ENCODE peak calls at places on chromosome 1, in six cellular contexts. C, K, P, A, E and X are unnamed samples.

GRCh38 chr1:246527402-246528088 is 20.5 kb upstream of the SMYD3 start:
- DNase-seq in C (no peak), K (no peak), P (no peak), A (no peak), E (no peak), X (no peak)

GRCh38 chr1:32701421-32701911 is 1.1 kb downstream of the SYNC start:
- DNase-seq in C (peak), K (no peak), P (no peak), A (no peak), E (no peak), X (no peak)

GRCh38 chr1:119929643-119930310 is 33.5 kb upstream of the ADAM30 start:
- DNase-seq in C (no peak), K (no peak), P (no peak), A (no peak), E (no peak), X (no peak)

GRCh38 chr1:81679972-81680371 is 120.8 kb upstream of the ADGRL2 start:
- DNase-seq in C (no peak), K (peak), P (no peak), A (no peak), E (no peak), X (peak)

GRCh38 chr1:17875882-17876280 is 120.7 kb downstream of the ACTL8 start:
- DNase-seq in C (no peak), K (no peak), P (no peak), A (no peak), E (no peak), X (no peak)

GRCh38 chr1:16175610-16176553 is 20.0 kb upstream of the EPHA2 start:
- DNase-seq in C (peak), K (peak), P (peak), A (peak), E (peak), X (peak)

GRCh38 chr1:8702121-8702520 is 115.3 kb downstream of the RERE start:
- DNase-seq in C (peak), K (no peak), P (no peak), A (no peak), E (no peak), X (peak)

GRCh38 chr1:17018849-17019248 is 7.1 kb upstream of the ATP13A2 start:
- DNase-seq in C (no peak), K (no peak), P (no peak), A (no peak), E (no peak), X (no peak)

GRCh38 chr1:203304391-203304918 is 864 bp upstream of the BTG2 start:
- DNase-seq in C (peak), K (no peak), P (no peak), A (no peak), E (no peak), X (no peak)

GRCh38 chr1:221858758-221859157 is 116.9 kb upstream of the DUSP10 start:
- DNase-seq in C (no peak), K (no peak), P (peak), A (no peak), E (peak), X (peak)

GRCh38 chr1:12460911-12461621 is 156.9 kb downstream of the DHRS3 start:
- DNase-seq in C (no peak), K (peak), P (no peak), A (no peak), E (no peak), X (no peak)

GRCh38 chr1:38527373-38527966 is 332.1 kb downstream of the RRAGC start:
- DNase-seq in C (peak), K (no peak), P (no peak), A (no peak), E (no peak), X (no peak)

GRCh38 chr1:29849038-29849750 is 612.9 kb downstream of the PTPRU start:
- DNase-seq in C (peak), K (no peak), P (no peak), A (peak), E (no peak), X (peak)

GRCh38 chr1:183209533-183210158 is 23.6 kb downstream of the LAMC2 start:
- DNase-seq in C (no peak), K (no peak), P (no peak), A (peak), E (peak), X (peak)

GRCh38 chr1:215081566-215082531 is 688 bp upstream of the KCNK2 start:
- DNase-seq in C (no peak), K (no peak), P (no peak), A (no peak), E (no peak), X (no peak)

GRCh38 chr1:26848947-26849774 is 13.8 kb upstream of the SFN start:
- DNase-seq in C (peak), K (no peak), P (no peak), A (no peak), E (peak), X (peak)

GRCh38 chr1:7374761-7375160 is 396.3 kb upstream of the VAMP3 start:
- DNase-seq in C (no peak), K (no peak), P (no peak), A (no peak), E (no peak), X (no peak)

GRCh38 chr1:86502721-86503430 is 34.1 kb downstream of the CLCA1 start:
- DNase-seq in C (peak), K (peak), P (no peak), A (no peak), E (no peak), X (peak)

DNA sequence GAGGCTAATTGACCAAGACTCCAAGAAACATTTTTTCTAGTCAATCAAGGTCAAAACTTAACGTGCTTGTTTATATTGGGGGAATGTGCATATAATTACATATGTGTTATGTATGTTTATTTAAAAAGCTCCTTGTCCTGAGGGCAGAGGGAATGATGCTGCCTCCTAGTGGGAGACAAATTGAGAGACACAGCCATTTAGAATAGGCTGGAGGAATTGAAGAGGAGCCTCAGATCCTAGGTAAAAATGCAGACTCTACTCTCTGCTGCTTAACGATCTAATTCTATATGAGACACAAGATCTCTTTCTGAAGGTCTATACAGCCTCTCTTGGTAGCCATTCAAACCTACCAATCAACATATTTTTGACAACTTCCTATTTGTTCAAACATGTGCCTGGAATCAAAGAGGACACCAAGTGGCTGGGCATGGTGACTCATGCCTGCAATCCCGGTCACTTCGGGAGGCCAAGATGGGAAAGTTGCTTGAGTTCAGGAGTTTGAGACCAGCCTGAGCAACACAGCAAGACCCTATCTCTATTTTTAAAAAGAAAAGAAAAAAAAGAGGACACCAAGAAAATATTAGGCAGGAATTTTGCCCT is 136.6 kb upstream of the ZNF648 start:
- DNase-seq in C (no peak), K (no peak), P (no peak), A (no peak), E (no peak), X (no peak)
- TF ChIP-seq CTCF in C (peak), K (no peak), P (peak), A (peak), E (peak), X (no peak)

GRCh38 chr1:114282751-114283403 is 129.2 kb upstream of the SYT6 start:
- DNase-seq in C (peak), K (peak), P (peak), A (peak), E (peak), X (peak)
- H3K4me3 ChIP-seq in C (no peak), K (no peak), P (no peak), A (no peak), E (no peak), X (no peak)

DNA sequence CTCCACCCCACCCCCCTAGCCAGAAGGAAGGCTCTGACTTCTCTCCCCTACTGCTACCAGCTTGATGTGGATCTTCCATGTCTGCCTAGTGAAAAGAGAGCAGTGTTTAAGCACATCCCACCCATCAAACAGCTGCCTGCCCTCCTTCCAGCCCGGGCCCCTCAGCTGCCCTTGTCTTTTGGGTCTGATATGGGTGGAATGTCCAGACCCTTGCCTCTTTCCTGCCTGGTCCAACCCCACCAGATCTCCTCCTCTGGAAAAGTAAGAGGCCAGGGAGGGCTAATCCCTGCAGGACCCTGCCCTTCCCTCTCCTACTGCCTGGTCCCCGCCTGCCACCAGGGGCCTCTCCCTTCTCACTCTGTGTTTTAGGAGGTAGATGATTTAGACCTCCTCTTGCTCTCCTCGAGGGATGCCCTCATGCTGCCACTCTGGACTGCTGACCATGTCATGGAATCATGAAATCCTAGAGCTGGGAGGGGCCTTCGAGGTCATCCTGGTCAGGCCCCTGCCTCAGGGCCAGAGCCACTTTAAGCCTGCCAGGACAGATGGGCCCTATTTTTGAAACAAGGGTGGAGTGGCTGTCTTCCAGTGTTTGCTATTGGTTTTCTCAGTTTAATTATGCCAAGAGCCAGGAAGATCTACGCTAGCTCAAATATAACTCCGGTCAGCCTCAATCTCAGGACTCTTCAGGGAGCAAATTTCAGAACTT is 15.8 kb upstream of the HSPG2 start:
- DNase-seq in C (no peak), K (no peak), P (no peak), A (no peak), E (no peak), X (no peak)
- TF ChIP-seq CTCF in C (no peak), K (no peak), P (no peak), A (no peak), E (no peak), X (no peak)

DNA sequence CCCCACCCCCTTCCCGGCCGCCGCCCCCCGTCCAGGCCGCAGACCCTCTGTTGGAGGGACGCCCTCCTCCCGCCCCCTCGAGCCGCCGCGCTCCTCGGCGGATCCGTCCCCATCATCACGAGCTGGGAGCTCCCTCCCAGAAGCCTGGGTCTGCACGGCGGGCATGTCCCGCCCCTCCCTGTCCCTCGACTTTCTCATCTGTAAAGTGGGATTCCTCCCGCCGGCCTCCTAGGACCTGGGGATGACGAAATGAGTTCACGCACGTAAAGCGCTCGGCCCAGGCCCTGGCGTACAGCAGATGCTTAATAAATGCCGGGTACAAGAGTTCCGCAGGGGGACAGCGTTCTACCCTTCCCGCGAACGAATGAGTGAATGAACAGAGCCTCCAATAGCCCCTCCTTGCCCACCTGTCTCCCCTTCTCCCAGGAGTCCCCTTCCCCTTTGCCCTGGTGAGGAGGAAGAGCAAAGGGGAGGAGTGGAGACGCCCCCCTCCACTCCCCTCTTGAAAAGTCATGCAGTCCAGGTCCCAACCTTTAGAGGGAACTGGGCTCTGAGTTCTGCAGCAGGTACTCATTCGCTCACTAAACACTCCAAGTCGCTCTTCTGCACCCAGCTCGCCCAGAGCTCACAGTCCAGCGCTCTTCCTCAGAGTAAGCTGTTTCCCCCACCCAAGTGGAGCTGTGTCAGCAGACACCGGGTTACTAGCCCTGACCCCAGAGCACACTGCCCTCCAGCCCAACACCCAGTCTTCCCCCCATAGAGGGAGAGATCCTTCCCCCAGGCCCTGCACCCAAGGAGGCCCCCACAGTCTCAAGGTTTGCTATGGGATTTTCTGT is 16.8 kb downstream of the RAP1GAP start:
- DNase-seq in C (no peak), K (no peak), P (no peak), A (no peak), E (no peak), X (no peak)
- H3K4me3 ChIP-seq in C (no peak), K (peak), P (no peak), A (no peak), E (no peak), X (no peak)

DNA sequence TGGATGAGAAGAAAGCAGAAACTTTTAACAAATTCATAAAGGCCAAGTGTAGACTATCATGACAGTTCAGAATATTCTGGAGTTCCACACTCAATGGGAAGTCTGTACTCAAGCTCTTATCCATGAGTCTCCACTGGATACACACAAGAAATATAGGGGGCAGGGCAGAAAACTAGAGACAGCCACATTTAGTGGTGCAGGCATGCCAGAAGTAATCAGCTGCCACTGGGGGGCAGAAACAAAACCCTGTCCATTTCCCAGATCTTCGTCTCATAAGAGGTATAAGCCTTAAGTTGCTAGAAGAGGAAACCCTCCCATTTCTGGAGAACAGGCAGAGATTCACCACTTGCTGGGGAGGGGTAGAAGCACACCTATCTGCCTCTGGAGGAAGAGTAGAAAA is 166.8 kb upstream of the GALNT2 start:
- DNase-seq in C (no peak), K (no peak), P (no peak), A (no peak), E (no peak), X (no peak)
- TF ChIP-seq CTCF in C (no peak), K (no peak), P (no peak), A (no peak), E (no peak), X (no peak)

GRCh38 chr1:78755986-78756385 is 106.4 kb downstream of the IFI44 start:
- DNase-seq in C (no peak), K (no peak), P (no peak), A (no peak), E (no peak), X (no peak)
- H3K4me3 ChIP-seq in C (no peak), K (no peak), P (no peak), A (no peak), E (no peak), X (no peak)

DNA sequence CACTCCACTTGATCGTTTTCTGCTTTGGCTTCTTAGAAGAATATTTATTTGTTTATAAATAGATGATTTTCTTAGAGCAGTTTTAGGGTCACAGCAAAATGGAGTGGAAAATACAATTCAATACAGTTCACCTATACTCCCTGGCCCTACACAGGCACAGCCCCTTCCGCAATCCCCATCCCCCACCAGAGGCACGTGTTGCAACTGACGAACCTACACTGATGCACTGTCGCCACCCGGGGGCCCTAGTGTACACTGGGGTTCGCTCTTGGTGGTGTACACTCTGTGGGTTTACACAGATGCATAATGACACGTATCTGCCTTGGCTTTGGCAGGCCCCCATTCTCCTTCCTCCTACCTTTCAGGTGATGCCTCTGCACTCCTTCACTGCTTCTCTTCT is 8.0 kb downstream of the ECHDC2 start:
- DNase-seq in C (no peak), K (no peak), P (no peak), A (no peak), E (no peak), X (no peak)
- TF ChIP-seq CTCF in C (no peak), K (no peak), P (no peak), A (no peak), E (no peak), X (no peak)

GRCh38 chr1:186142916-186143315 is 232.1 kb downstream of the TPR start:
- DNase-seq in C (no peak), K (no peak), P (no peak), A (no peak), E (no peak), X (no peak)

GRCh38 chr1:186139115-186139514 is 235.9 kb downstream of the TPR start:
- DNase-seq in C (no peak), K (no peak), P (no peak), A (no peak), E (no peak), X (no peak)

GRCh38 chr1:186143521-186143920 is 231.5 kb downstream of the TPR start:
- DNase-seq in C (no peak), K (no peak), P (no peak), A (no peak), E (no peak), X (peak)

GRCh38 chr1:186142159-186142558 is 232.9 kb downstream of the TPR start:
- DNase-seq in C (no peak), K (no peak), P (no peak), A (no peak), E (no peak), X (no peak)

DNA sequence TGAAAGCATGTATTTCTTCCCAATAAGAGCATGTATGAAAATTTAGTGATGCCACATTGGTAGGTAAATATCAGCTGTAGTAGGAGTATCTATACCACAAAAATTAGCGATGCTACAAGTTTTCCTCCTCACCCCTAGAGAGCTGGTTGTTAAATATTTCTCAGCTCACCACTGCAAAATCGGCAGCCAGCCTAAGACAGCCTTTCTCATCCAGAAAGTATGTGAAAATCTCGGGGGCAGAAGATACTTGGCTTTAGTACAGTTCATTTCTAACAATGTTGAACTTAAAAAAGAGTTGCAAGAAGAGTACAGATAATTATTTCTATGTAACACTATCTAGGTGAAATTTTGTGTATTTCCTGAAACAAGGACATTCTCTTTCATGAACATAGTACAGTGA is 235.3 kb downstream of the TPR start:
- DNase-seq in C (no peak), K (no peak), P (peak), A (no peak), E (peak), X (peak)
- H3K4me3 ChIP-seq in C (no peak), K (no peak), P (no peak), A (no peak), E (no peak), X (no peak)

GRCh38 chr1:147654511-147654910 is 15.8 kb downstream of the ACP6 start:
- DNase-seq in C (no peak), K (no peak), P (no peak), A (no peak), E (no peak), X (no peak)
- TF ChIP-seq CTCF in C (no peak), K (no peak), P (no peak), A (no peak), E (no peak), X (no peak)